ENCODE peak calls at places on chromosomes 1 and 21, in six cellular contexts. T is heart right ventricle, E is AG04450, X is hepatocyte, Y is Caco-2, D is choroid plexus epithelial cell. V is an unnamed sample.

GRCh38 chr1:205600085-205600484 is 31.7 kb downstream of the ELK4 start:
- DNase-seq in Y (no peak), X (no peak), E (peak; percentile 38), D (peak; percentile 78), T (no peak), V (no peak)

GRCh38 chr1:101140041-101140718 is 96.6 kb upstream of the S1PR1 start:
- DNase-seq in Y (no peak), T (no peak), E (no peak), X (no peak), D (no peak), V (no peak)

GRCh38 chr1:110235839-110236682 is 25.9 kb downstream of the KCNC4 start:
- DNase-seq in Y (no peak), X (peak; percentile 38), E (peak; percentile 20), T (no peak), D (peak; percentile 70), V (peak; percentile 20)

GRCh38 chr1:10843697-10844096 is 47.3 kb upstream of the CASZ1 start:
- DNase-seq in Y (no peak), D (no peak), T (no peak), E (no peak), X (no peak), V (no peak)

GRCh38 chr1:101237229-101237837 is 514 bp downstream of the S1PR1 start:
- DNase-seq in T (no peak), Y (no peak), D (peak; percentile 70), X (no peak), E (peak; percentile 55), V (peak; percentile 45)

GRCh38 chr1:151839457-151840409 is at the start of gene C2CD4D:
- DNase-seq in T (peak; percentile 31), E (no peak), X (peak; percentile 82), Y (peak; percentile 76), D (peak; percentile 25), V (no peak)

GRCh38 chr1:100606438-100606837 is 68.5 kb downstream of the GPR88 start:
- DNase-seq in E (no peak), T (peak; percentile 18), Y (no peak), D (peak; percentile 89), X (peak; percentile 62), V (peak; percentile 52)

GRCh38 chr1:163047951-163048659 is 21.1 kb upstream of the RGS4 start:
- DNase-seq in Y (no peak), T (no peak), E (no peak), D (no peak), X (no peak), V (no peak)

GRCh38 chr1:97668945-97669344 is 251.9 kb downstream of the DPYD start:
- DNase-seq in T (no peak), D (peak; percentile 89), Y (peak; percentile 8), E (no peak), X (peak; percentile 5), V (no peak)

GRCh38 chr1:155051777-155052398 is 772 bp downstream of the ADAM15 start:
- DNase-seq in D (no peak), Y (no peak), X (no peak), E (no peak), T (peak; percentile 71), V (no peak)

GRCh38 chr1:2227341-2228156 is 570 bp upstream of the SKI start:
- DNase-seq in X (peak; percentile 98), D (peak; percentile 98), Y (peak; percentile 96), T (peak; percentile 98), E (peak; percentile 92), V (peak; percentile 95)

GRCh38 chr21:33540711-33541104 is 1.2 kb downstream of the GART start:
- DNase-seq in D (no peak), Y (peak; percentile 29), E (no peak), X (peak; percentile 24), T (no peak), V (no peak)

GRCh38 chr1:51369171-51369570 is 38.8 kb upstream of the TTC39A start:
- DNase-seq in D (no peak), X (no peak), E (no peak), T (no peak), Y (no peak), V (no peak)

GRCh38 chr1:31376374-31377134 is 3.7 kb upstream of the FABP3 start:
- DNase-seq in E (peak; percentile 89), Y (no peak), T (no peak), X (peak; percentile 87), D (peak; percentile 94), V (peak; percentile 64)

GRCh38 chr1:16922885-16923431 is 1.2 kb downstream of the CROCC start:
- DNase-seq in T (no peak), Y (no peak), E (no peak), X (no peak), D (no peak), V (no peak)

GRCh38 chr1:39359028-39359570 is 132.3 kb upstream of the BMP8A start:
- DNase-seq in Y (no peak), X (no peak), D (peak; percentile 61), T (no peak), E (no peak), V (no peak)

GRCh38 chr1:164343189-164343588 is 215.8 kb upstream of the PBX1 start:
- DNase-seq in E (no peak), X (no peak), Y (no peak), T (no peak), D (no peak), V (no peak)

GRCh38 chr21:34266322-34266721 is 97.5 kb upstream of the KCNE2 start:
- DNase-seq in D (no peak), E (no peak), X (no peak), Y (no peak), T (no peak), V (no peak)

GRCh38 chr1:16980473-16981268 is at the start of gene MFAP2:
- DNase-seq in X (peak; percentile 81), T (no peak), D (no peak), Y (peak; percentile 35), E (no peak), V (no peak)

GRCh38 chr1:48619529-48619928 is 147.5 kb upstream of the SPATA6 start:
- DNase-seq in X (peak; percentile 43), D (no peak), T (peak; percentile 9), E (no peak), Y (peak; percentile 5), V (no peak)

GRCh38 chr1:228289996-228290881 is 82.4 kb downstream of the OBSCN start:
- DNase-seq in E (no peak), D (no peak), Y (no peak), X (no peak), T (no peak), V (no peak)

GRCh38 chr1:95368178-95368577 is 134.2 kb downstream of the RWDD3 start:
- DNase-seq in E (no peak), D (no peak), X (no peak), T (no peak), Y (no peak), V (no peak)

GRCh38 chr21:33042812-33043211 is 17.1 kb downstream of the OLIG2 start:
- DNase-seq in T (no peak), E (peak; percentile 85), Y (no peak), D (peak; percentile 86), X (no peak), V (peak; percentile 30)

GRCh38 chr1:182338806-182339370 is 52.7 kb downstream of the GLUL start:
- DNase-seq in X (no peak), E (no peak), D (no peak), T (no peak), Y (no peak), V (no peak)
- TF ChIP-seq CTCF in X (no peak), E (no peak), D (no peak), T (no peak), Y (no peak), V (no peak)

DNA sequence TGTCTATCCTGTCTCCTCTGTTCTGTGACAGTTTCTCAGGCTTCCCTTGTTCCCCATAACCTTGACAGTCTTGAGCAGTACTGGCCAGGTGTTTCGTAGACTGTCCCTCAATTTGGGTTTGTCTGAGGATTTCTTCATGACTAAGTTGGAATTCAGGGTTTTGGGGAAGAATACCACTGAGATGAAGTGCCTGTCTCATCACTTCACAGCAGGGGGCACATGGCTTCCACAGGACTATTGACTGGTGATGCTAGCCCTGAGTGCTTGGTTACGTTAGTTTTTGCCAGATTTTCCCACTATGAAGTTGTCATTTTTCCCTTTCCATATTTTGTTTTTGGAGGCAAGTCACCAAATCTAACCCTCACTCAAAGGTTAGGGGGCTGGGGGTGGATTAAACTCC is 45.7 kb downstream of the CDCP2 start:
- DNase-seq in D (peak; percentile 19), Y (no peak), X (no peak), T (no peak), E (no peak), V (no peak)
- TF ChIP-seq CTCF in D (no peak), Y (peak; percentile 17), X (peak; percentile 14), T (peak; percentile 11), E (peak; percentile 60), V (peak; percentile 40)

DNA sequence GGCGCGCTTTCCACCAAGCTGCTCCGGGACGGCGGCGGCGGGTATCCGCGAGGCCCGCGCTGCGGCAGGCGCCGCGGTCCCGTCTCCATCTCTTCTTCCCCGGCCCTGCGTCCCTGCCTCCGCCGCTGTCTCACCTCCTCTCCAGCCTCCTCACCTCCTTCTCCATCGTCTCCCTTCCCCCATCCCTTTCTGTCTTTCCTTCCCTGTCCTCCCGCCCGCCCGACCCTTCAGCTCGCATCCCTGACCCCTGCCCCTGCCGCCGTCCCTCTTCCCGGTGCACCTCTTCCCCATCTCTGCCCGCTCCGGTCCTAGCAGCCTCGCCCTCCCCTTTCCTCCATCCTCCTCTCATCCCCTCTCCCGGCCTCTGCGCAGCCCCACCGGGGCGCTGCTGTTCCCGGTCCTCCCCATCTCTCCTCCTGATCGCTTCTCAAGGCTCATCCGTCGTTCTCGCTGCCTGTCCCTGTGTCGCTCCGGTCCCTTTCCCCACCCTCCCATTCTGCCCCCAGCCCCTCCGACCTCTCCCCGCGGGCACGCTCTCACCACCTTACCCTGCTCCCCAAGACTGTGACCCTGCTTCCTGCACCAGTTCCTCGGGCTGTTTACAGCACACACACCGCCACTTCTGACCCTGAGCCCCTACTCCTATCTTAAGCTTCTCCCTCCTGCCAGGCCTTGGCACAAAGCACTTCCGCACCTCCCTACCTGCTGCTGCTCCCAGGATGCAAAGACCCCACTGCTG is 758 bp upstream of the NPHP4 start:
- DNase-seq in X (no peak), E (no peak), T (peak; percentile 22), Y (no peak), D (no peak), V (no peak)
- TF ChIP-seq CTCF in X (no peak), E (no peak), T (no peak), Y (no peak), D (no peak), V (no peak)

GRCh38 chr1:12586171-12586942 is 31.7 kb downstream of the DHRS3 start:
- DNase-seq in Y (no peak), D (no peak), X (no peak), E (no peak), T (no peak), V (no peak)
- TF ChIP-seq CTCF in Y (no peak), D (no peak), X (no peak), E (no peak), T (no peak), V (no peak)

DNA sequence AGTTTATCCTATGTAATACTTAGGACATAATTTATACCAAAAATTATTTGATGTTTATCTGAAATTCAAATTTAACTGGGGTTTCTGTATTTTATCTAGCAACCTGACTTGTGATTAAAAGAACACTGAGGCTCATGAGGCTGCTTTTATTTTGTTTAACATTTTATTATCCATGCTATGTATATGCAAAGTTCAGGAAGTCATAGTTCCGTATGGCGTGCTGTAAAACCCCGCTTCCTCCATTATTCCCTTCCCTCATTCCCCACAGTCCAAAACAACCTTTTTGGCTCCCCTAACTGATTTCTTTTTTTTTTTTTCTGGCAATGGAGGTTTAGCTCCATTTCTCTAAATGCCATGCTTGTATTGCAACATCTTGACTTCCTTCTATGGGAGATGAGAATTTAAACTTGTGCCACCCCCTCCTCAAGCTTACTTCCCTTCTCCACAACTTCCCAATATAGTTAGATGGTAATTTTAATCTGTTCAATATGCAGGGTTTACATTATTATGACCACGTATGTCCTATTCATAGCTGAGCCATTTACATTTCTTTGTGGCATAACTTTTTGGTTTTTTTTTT is 138.0 kb upstream of the DNAH14 start:
- DNase-seq in T (no peak), X (no peak), E (no peak), Y (no peak), D (no peak), V (no peak)
- TF ChIP-seq CTCF in T (no peak), X (no peak), E (no peak), Y (no peak), D (no peak), V (no peak)

GRCh38 chr1:206967096-206967851 is 3.0 kb downstream of the FCAMR start:
- DNase-seq in D (peak; percentile 46), T (no peak), Y (no peak), E (no peak), X (no peak), V (no peak)
- TF ChIP-seq CTCF in D (no peak), T (no peak), Y (no peak), E (no peak), X (no peak), V (no peak)